ENCODE peak calls at places on chromosomes 4 and X, in nine cellular contexts. F, G, C, W, Y, U, Q, T and P are unnamed samples.

GRCh38 chr4:177441061-177441802 is 1.0 kb downstream of the AGA start:
- DNase-seq in F (no peak), G (peak; percentile 9), C (peak; percentile 40), W (no peak), Y (no peak), U (peak; percentile 28), Q (peak; percentile 26), T (no peak), P (peak; percentile 2)

GRCh38 chrX:9859711-9860555 is 73.7 kb downstream of the SHROOM2 start:
- DNase-seq in F (no peak), G (peak; percentile 27), C (no peak), W (no peak), Y (no peak), U (peak; percentile 74), Q (no peak), T (no peak), P (no peak)

GRCh38 chr4:107870916-107871786 is 46.4 kb downstream of the SGMS2 start:
- DNase-seq in F (no peak), G (no peak), C (peak; percentile 38), W (no peak), Y (no peak), U (peak; percentile 46), Q (peak; percentile 87), T (no peak), P (no peak)

GRCh38 chr4:948101-948935 is 16.1 kb downstream of the TMEM175 start:
- DNase-seq in F (peak; percentile 47), G (no peak), C (no peak), W (no peak), Y (no peak), U (peak; percentile 18), Q (no peak), T (peak; percentile 58), P (no peak)

GRCh38 chrX:74246524-74246923 is 57.5 kb upstream of the ZCCHC13 start:
- DNase-seq in F (no peak), G (peak; percentile 24), C (no peak), W (no peak), Y (no peak), U (peak; percentile 39), Q (no peak), T (no peak), P (no peak)

GRCh38 chr4:52199574-52200338 is 148.7 kb downstream of the SPATA18 start:
- DNase-seq in F (no peak), G (peak; percentile 61), C (no peak), W (no peak), Y (no peak), U (peak; percentile 24), Q (no peak), T (no peak), P (no peak)

GRCh38 chrX:91434351-91435168 is at the start of gene PABPC5:
- DNase-seq in F (peak; percentile 34), G (peak; percentile 88), C (peak; percentile 84), W (no peak), Y (peak; percentile 59), U (peak; percentile 43), Q (no peak), T (peak; percentile 93), P (no peak)

GRCh38 chrX:154051210-154051810 is 31.6 kb upstream of the IRAK1 start:
- DNase-seq in F (peak; percentile 82), G (peak; percentile 56), C (no peak), W (no peak), Y (peak; percentile 14), U (peak; percentile 75), Q (peak; percentile 44), T (peak; percentile 83), P (no peak)

GRCh38 chr4:1252928-1253492 is 4.1 kb upstream of the CTBP1 start:
- DNase-seq in F (no peak), G (no peak), C (no peak), W (no peak), Y (no peak), U (no peak), Q (no peak), T (no peak), P (no peak)